ENCODE peak calls at places on chromosomes 12 and 14, in four cellular contexts. C is H1, B is GM12878, Q is HepG2. R is an unnamed sample. For H3K4me1, the result is how much of the 10 kb centered on the place peaks cover.

GRCh38 chr14:47843236-47843635 is 167.8 kb upstream of the MDGA2 start:
- DNase-seq in B (no peak), C (no peak), Q (no peak), R (no peak)

GRCh38 chr14:22915886-22916521 is 2.9 kb downstream of the RBM23 start:
- DNase-seq in Q (peak), B (no peak), C (no peak), R (no peak)

GRCh38 chr12:65300679-65301349 is 22.3 kb downstream of the MSRB3 start:
- DNase-seq in C (no peak), Q (peak), B (no peak), R (no peak)

GRCh38 chr12:116172224-116172849 is 105.2 kb downstream of the MED13L start:
- DNase-seq in B (no peak), C (no peak), Q (no peak), R (no peak)

GRCh38 chr12:89326260-89327040 is 25.9 kb downstream of the DUSP6 start:
- DNase-seq in B (no peak), Q (no peak), C (no peak), R (no peak)

GRCh38 chr14:102076793-102077759 is 9.8 kb downstream of the HSP90AA1 start:
- DNase-seq in C (no peak), Q (no peak), B (no peak), R (no peak)

GRCh38 chr12:4956054-4956453 is 46.3 kb downstream of the KCNA1 start:
- DNase-seq in Q (no peak), C (no peak), B (no peak), R (peak)

GRCh38 chr14:55846852-55847471 is 267.0 kb downstream of the KTN1 start:
- DNase-seq in B (no peak), C (no peak), Q (no peak), R (no peak)

GRCh38 chr12:101908395-101908794 is 31.0 kb downstream of the DRAM1 start:
- DNase-seq in C (no peak), Q (no peak), B (no peak), R (no peak)

GRCh38 chr12:124152733-124153132 is 142.2 kb upstream of the RFLNA start:
- DNase-seq in Q (no peak), B (no peak), C (no peak), R (no peak)

GRCh38 chr14:100440758-100441203 is 117.6 kb downstream of the SLC25A47 start:
- DNase-seq in Q (no peak), B (no peak), C (no peak), R (no peak)

GRCh38 chr12:63967358-63967757 is 122.9 kb downstream of the SRGAP1 start:
- DNase-seq in B (no peak), Q (no peak), C (no peak), R (no peak)

GRCh38 chr12:49305762-49306161 is 10.8 kb downstream of the PRPH start:
- DNase-seq in C (no peak), Q (no peak), B (no peak), R (no peak)

GRCh38 chr12:55142896-55143870 is 17.0 kb downstream of the OR9K2 start:
- DNase-seq in B (no peak), C (peak), Q (peak), R (peak)

GRCh38 chr12:121649819-121650353 is 19.6 kb downstream of the MORN3 start:
- DNase-seq in Q (no peak), B (no peak), C (no peak), R (no peak)

GRCh38 chr14:63276492-63277342 is 42.0 kb downstream of the GPHB5 start:
- DNase-seq in B (no peak), C (no peak), Q (peak), R (no peak)

GRCh38 chr14:34971381-34971780 is 11.4 kb upstream of the SRP54 start:
- DNase-seq in C (no peak), B (no peak), Q (no peak), R (no peak)

GRCh38 chr12:64180951-64181350 is 41.1 kb downstream of the KICS2 start:
- DNase-seq in C (no peak), Q (no peak), B (no peak), R (no peak)

GRCh38 chr12:86663691-86664090 is 407.5 kb upstream of the MGAT4C start:
- DNase-seq in Q (no peak), C (no peak), B (no peak), R (no peak)

GRCh38 chr14:99257673-99258221 is 14.2 kb downstream of the BCL11B start:
- DNase-seq in Q (no peak), C (no peak), B (no peak), R (no peak)

GRCh38 chr12:110367209-110367864 is 36.2 kb downstream of the ANAPC7 start:
- DNase-seq in Q (no peak), C (no peak), B (no peak), R (no peak)

GRCh38 chr12:47807338-47807737 is 12.4 kb downstream of the HDAC7 start:
- DNase-seq in Q (no peak), B (no peak), C (no peak), R (no peak)

GRCh38 chr12:47811070-47811391 is 8.7 kb downstream of the HDAC7 start:
- DNase-seq in Q (no peak), C (no peak), B (no peak), R (no peak)

GRCh38 chr12:47808574-47809380 is 10.9 kb downstream of the HDAC7 start:
- DNase-seq in Q (no peak), C (no peak), B (no peak), R (no peak)

GRCh38 chr12:47805417-47805816 is 14.3 kb downstream of the HDAC7 start:
- DNase-seq in B (no peak), C (no peak), Q (no peak), R (no peak)

DNA sequence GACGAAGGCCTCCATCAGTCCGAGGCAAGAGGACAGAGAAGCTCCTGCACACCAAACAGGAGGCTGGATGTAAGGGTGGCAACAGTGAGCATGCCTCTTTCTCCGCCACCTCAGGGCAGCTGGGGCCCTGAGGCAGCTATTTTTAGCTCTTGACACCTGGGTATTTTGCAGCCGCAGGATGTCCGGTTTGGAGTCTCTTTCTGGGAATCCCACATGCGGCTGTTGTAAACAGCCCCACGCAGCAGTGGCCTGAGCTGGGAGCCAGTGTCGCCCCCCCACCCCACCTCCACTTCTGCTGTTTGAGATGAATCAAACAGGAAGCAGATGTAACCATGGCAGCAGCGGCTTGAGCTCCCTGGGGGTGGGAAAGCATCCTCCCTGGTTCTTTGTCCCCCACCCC is 11.7 kb downstream of the HDAC7 start:
- DNase-seq in B (peak), C (no peak), Q (no peak), R (no peak)
- H3K4me1 ChIP-seq in B (half or more), C (under half), Q (under half), R (under half)

GRCh38 chr14:71730471-71730870 is 201.8 kb upstream of the RGS6 start:
- DNase-seq in C (no peak), B (no peak), Q (no peak), R (no peak)
- TF ChIP-seq SUZ12 in C (no peak), B (no peak), Q (no peak), R (no peak)

GRCh38 chr12:112977139-112977538 is 1.2 kb upstream of the OAS2 start:
- DNase-seq in Q (no peak), B (no peak), C (no peak), R (no peak)

GRCh38 chr12:112979281-112979680 is 962 bp downstream of the OAS2 start:
- DNase-seq in C (no peak), Q (no peak), B (peak), R (no peak)

GRCh38 chr12:112974904-112975303 is 3.4 kb upstream of the OAS2 start:
- DNase-seq in C (no peak), B (no peak), Q (no peak), R (no peak)

GRCh38 chr12:112978163-112979081 is at the start of gene OAS2:
- DNase-seq in Q (peak), C (no peak), B (peak), R (no peak)

GRCh38 chr12:112977641-112978040 is 678 bp upstream of the OAS2 start:
- DNase-seq in B (no peak), C (no peak), Q (no peak), R (no peak)
- H3K4me1 ChIP-seq in B (under half), C (under half), Q (under half), R (under half)

DNA sequence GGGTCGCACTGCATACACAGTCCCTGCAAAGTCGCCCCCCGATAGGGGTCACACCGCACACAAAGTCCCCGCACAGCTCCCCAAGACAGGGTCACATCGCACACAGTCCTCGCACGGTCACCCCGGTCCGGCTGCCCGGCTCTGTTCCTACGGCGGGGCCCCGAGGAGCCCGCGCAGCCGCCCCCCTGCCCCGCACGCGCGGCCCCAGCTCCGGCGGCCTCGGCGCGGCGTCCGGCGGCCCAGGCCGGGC is 300 bp downstream of the SSH1 start:
- DNase-seq in C (no peak), B (no peak), Q (no peak), R (no peak)
- TF ChIP-seq SUZ12 in C (peak), B (no peak), Q (no peak), R (no peak)

GRCh38 chr12:52200086-52200782 is 8.4 kb upstream of the KRT80 start:
- DNase-seq in Q (no peak), C (no peak), B (no peak), R (no peak)

GRCh38 chr12:52202361-52203078 is 10.7 kb upstream of the KRT80 start:
- DNase-seq in C (no peak), Q (no peak), B (no peak), R (no peak)

GRCh38 chr12:52203126-52203921 is 11.5 kb upstream of the KRT80 start:
- DNase-seq in Q (peak), B (no peak), C (no peak), R (no peak)

GRCh38 chr12:52200783-52201519 is 9.1 kb upstream of the KRT80 start:
- DNase-seq in Q (no peak), B (no peak), C (no peak), R (no peak)

DNA sequence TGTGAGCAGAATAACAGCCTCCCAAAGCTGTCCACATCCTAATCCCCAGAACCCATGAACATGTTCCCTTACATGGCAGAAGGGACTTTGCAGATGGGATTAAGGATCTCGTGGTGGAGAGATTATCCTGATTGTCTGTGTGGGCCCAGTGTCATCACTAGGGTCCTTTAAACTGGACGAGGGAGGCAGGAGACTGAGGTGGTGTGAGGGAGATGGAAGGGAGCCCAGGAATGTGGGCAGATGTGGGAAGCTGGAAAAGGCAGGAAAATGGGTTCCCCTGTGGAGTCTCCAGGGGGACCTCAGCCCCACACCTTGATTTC is 9.7 kb upstream of the KRT80 start:
- DNase-seq in B (no peak), C (no peak), Q (no peak), R (no peak)
- H3K4me1 ChIP-seq in B (under half), C (under half), Q (under half), R (under half)

R was measured in NT2/D1.